ENCODE peak calls at places on chromosomes 11 and 22, in eight cellular contexts. L is osteocyte, X is neural crest cell, C is substantia nigra, Z is amygdala, I is pulmonary artery endothelial cell, N is NCI-H774, A is AG09319. B is an unnamed sample.

GRCh38 chr22:48440176-48440575 is 1387.5 kb downstream of the BRD1 start:
- DNase-seq in L (no peak), C (no peak), I (no peak), N (no peak), Z (no peak), X (no peak), A (no peak), B (no peak)

GRCh38 chr11:18844753-18845367 is 53.3 kb upstream of the PTPN5 start:
- DNase-seq in L (no peak), Z (no peak), C (no peak), X (no peak), I (no peak), A (no peak), N (no peak), B (peak)

GRCh38 chr11:6357222-6357621 is 33.1 kb upstream of the SMPD1 start:
- DNase-seq in N (no peak), X (no peak), I (no peak), L (peak), Z (no peak), A (peak), C (no peak), B (peak)

GRCh38 chr11:71373791-71374454 is 74.3 kb downstream of the DHCR7 start:
- DNase-seq in L (no peak), I (no peak), Z (no peak), C (no peak), X (no peak), N (no peak), A (no peak), B (no peak)

GRCh38 chr11:66646875-66647274 is 8.4 kb downstream of the RBM4 start:
- DNase-seq in C (no peak), A (no peak), X (no peak), I (no peak), Z (no peak), N (no peak), L (no peak), B (no peak)

GRCh38 chr11:22768281-22768680 is 61.3 kb downstream of the SVIP start:
- DNase-seq in I (no peak), N (no peak), A (no peak), C (no peak), L (no peak), Z (no peak), X (no peak), B (no peak)

GRCh38 chr11:122796128-122796717 is 42.1 kb upstream of the CRTAM start:
- DNase-seq in N (peak), I (no peak), Z (no peak), X (peak), L (no peak), C (no peak), A (no peak), B (peak)

GRCh38 chr22:37070744-37071143 is 19.2 kb downstream of the KCTD17 start:
- DNase-seq in N (no peak), L (no peak), X (no peak), Z (no peak), I (no peak), A (no peak), C (no peak), B (no peak)

GRCh38 chr11:27913650-27914049 is 194.3 kb downstream of the KIF18A start:
- DNase-seq in Z (no peak), I (no peak), L (no peak), A (no peak), X (no peak), C (no peak), N (no peak), B (peak)

GRCh38 chr11:118437736-118438125 is 1.4 kb downstream of the KMT2A start:
- DNase-seq in X (peak), L (no peak), Z (no peak), N (peak), C (no peak), A (no peak), I (no peak), B (no peak)

GRCh38 chr11:18927550-18928322 is 11.5 kb downstream of the MRGPRX1 start:
- DNase-seq in L (no peak), C (no peak), N (no peak), A (no peak), X (no peak), I (no peak), Z (no peak), B (no peak)

GRCh38 chr11:66857234-66857926 is 516 bp downstream of the LRFN4 start:
- DNase-seq in L (no peak), C (no peak), X (no peak), N (no peak), A (no peak), I (no peak), Z (no peak), B (peak)

GRCh38 chr22:29846290-29846689 is 8.2 kb upstream of the ASCC2 start:
- DNase-seq in L (no peak), I (no peak), N (no peak), Z (no peak), C (no peak), X (no peak), A (no peak), B (no peak)